ENCODE peak calls at places on chromosomes 13 and 19, in nine cellular contexts. One of them, this sample, is unnamed.
A peak's percentile ranks its signal among the peaks of the same experiment; 100 is the strongest.

GRCh38 chr13:66618702-66619101 is 611.4 kb downstream of the PCDH9 start:
- DNase-seq in RPMI7951: no peak
- DNase-seq in T1000: no peak
- DNase-seq in H54: peak; percentile 3
- DNase-seq in NCI-H2029: no peak
- DNase-seq in cardiac fibroblast: peak; percentile 64
- DNase-seq in lower lobe of right lung: no peak
- DNase-seq in CD8-positive, alpha-beta memory T cell: no peak
- DNase-seq in endodermal cell: no peak
- DNase-seq in this sample: peak; percentile 6

GRCh38 chr19:925912-926594 is at the start of gene ARID3A:
- DNase-seq in cardiac fibroblast: no peak
- DNase-seq in RPMI7951: no peak
- DNase-seq in T1000: no peak
- DNase-seq in H54: peak; percentile 83
- DNase-seq in lower lobe of right lung: no peak
- DNase-seq in endodermal cell: no peak
- DNase-seq in CD8-positive, alpha-beta memory T cell: peak; percentile 31
- DNase-seq in NCI-H2029: no peak
- DNase-seq in this sample: no peak

GRCh38 chr13:63010072-63010658 is 1594.5 kb upstream of the PCDH20 start:
- DNase-seq in lower lobe of right lung: no peak
- DNase-seq in RPMI7951: no peak
- DNase-seq in H54: no peak
- DNase-seq in cardiac fibroblast: no peak
- DNase-seq in NCI-H2029: no peak
- DNase-seq in endodermal cell: peak; percentile 51
- DNase-seq in CD8-positive, alpha-beta memory T cell: no peak
- DNase-seq in T1000: no peak
- DNase-seq in this sample: no peak

GRCh38 chr19:35027851-35028599 is 2.2 kb upstream of the SCN1B start:
- DNase-seq in NCI-H2029: no peak
- DNase-seq in H54: no peak
- DNase-seq in lower lobe of right lung: no peak
- DNase-seq in CD8-positive, alpha-beta memory T cell: no peak
- DNase-seq in endodermal cell: peak; percentile 68
- DNase-seq in T1000: no peak
- DNase-seq in RPMI7951: peak; percentile 46
- DNase-seq in cardiac fibroblast: no peak
- DNase-seq in this sample: no peak

GRCh38 chr19:33310606-33311325 is 8.4 kb upstream of the CEBPA start:
- DNase-seq in H54: no peak
- DNase-seq in NCI-H2029: peak; percentile 60
- DNase-seq in endodermal cell: no peak
- DNase-seq in cardiac fibroblast: no peak
- DNase-seq in RPMI7951: no peak
- DNase-seq in CD8-positive, alpha-beta memory T cell: no peak
- DNase-seq in lower lobe of right lung: peak; percentile 76
- DNase-seq in T1000: no peak
- DNase-seq in this sample: no peak

GRCh38 chr13:48636550-48636949 is 17.2 kb upstream of the CYSLTR2 start:
- DNase-seq in T1000: no peak
- DNase-seq in CD8-positive, alpha-beta memory T cell: no peak
- DNase-seq in lower lobe of right lung: no peak
- DNase-seq in endodermal cell: no peak
- DNase-seq in NCI-H2029: no peak
- DNase-seq in RPMI7951: peak; percentile 9
- DNase-seq in cardiac fibroblast: peak; percentile 88
- DNase-seq in H54: no peak
- DNase-seq in this sample: no peak

GRCh38 chr13:103140001-103140671 is 73.9 kb upstream of the SLC10A2 start:
- DNase-seq in CD8-positive, alpha-beta memory T cell: no peak
- DNase-seq in H54: peak; percentile 10
- DNase-seq in RPMI7951: peak; percentile 3
- DNase-seq in T1000: no peak
- DNase-seq in lower lobe of right lung: no peak
- DNase-seq in cardiac fibroblast: peak; percentile 8
- DNase-seq in endodermal cell: peak; percentile 62
- DNase-seq in NCI-H2029: no peak
- DNase-seq in this sample: peak; percentile 5

GRCh38 chr13:33312150-33312908 is 26.8 kb upstream of the STARD13 start:
- DNase-seq in T1000: no peak
- DNase-seq in RPMI7951: peak; percentile 44
- DNase-seq in NCI-H2029: no peak
- DNase-seq in lower lobe of right lung: no peak
- DNase-seq in H54: no peak
- DNase-seq in endodermal cell: no peak
- DNase-seq in CD8-positive, alpha-beta memory T cell: no peak
- DNase-seq in cardiac fibroblast: peak; percentile 42
- DNase-seq in this sample: no peak

GRCh38 chr13:98447881-98448641 is 128.8 kb downstream of the STK24 start:
- DNase-seq in cardiac fibroblast: peak; percentile 33
- DNase-seq in CD8-positive, alpha-beta memory T cell: no peak
- DNase-seq in endodermal cell: peak; percentile 92
- DNase-seq in NCI-H2029: no peak
- DNase-seq in lower lobe of right lung: no peak
- DNase-seq in H54: no peak
- DNase-seq in RPMI7951: peak; percentile 25
- DNase-seq in T1000: no peak
- DNase-seq in this sample: no peak

GRCh38 chr19:43640424-43640757 is 741 bp upstream of the CADM4 start:
- DNase-seq in endodermal cell: peak; percentile 53
- DNase-seq in H54: no peak
- DNase-seq in CD8-positive, alpha-beta memory T cell: no peak
- DNase-seq in NCI-H2029: no peak
- DNase-seq in cardiac fibroblast: no peak
- DNase-seq in T1000: no peak
- DNase-seq in RPMI7951: no peak
- DNase-seq in lower lobe of right lung: no peak
- DNase-seq in this sample: no peak

GRCh38 chr13:32537580-32538233 is 888 bp downstream of the N4BP2L2 start:
- DNase-seq in lower lobe of right lung: peak; percentile 65
- DNase-seq in CD8-positive, alpha-beta memory T cell: peak; percentile 9
- DNase-seq in H54: no peak
- DNase-seq in T1000: no peak
- DNase-seq in endodermal cell: peak; percentile 67
- DNase-seq in NCI-H2029: no peak
- DNase-seq in cardiac fibroblast: peak; percentile 22
- DNase-seq in RPMI7951: no peak
- DNase-seq in this sample: no peak

GRCh38 chr13:40313269-40314200 is 352.9 kb downstream of the FOXO1 start:
- DNase-seq in cardiac fibroblast: peak; percentile 90
- DNase-seq in NCI-H2029: no peak
- DNase-seq in CD8-positive, alpha-beta memory T cell: no peak
- DNase-seq in T1000: no peak
- DNase-seq in lower lobe of right lung: no peak
- DNase-seq in endodermal cell: no peak
- DNase-seq in RPMI7951: no peak
- DNase-seq in H54: no peak
- DNase-seq in this sample: no peak

GRCh38 chr13:39186205-39186880 is 148.1 kb downstream of the NHLRC3 start:
- DNase-seq in cardiac fibroblast: no peak
- DNase-seq in T1000: no peak
- DNase-seq in RPMI7951: no peak
- DNase-seq in NCI-H2029: no peak
- DNase-seq in H54: no peak
- DNase-seq in CD8-positive, alpha-beta memory T cell: no peak
- DNase-seq in lower lobe of right lung: no peak
- DNase-seq in endodermal cell: no peak
- DNase-seq in this sample: no peak

GRCh38 chr19:4063369-4064072 is 3.2 kb downstream of the ZBTB7A start:
- DNase-seq in endodermal cell: peak; percentile 78
- DNase-seq in NCI-H2029: no peak
- DNase-seq in T1000: no peak
- DNase-seq in CD8-positive, alpha-beta memory T cell: no peak
- DNase-seq in RPMI7951: no peak
- DNase-seq in H54: no peak
- DNase-seq in lower lobe of right lung: peak; percentile 45
- DNase-seq in cardiac fibroblast: no peak
- DNase-seq in this sample: no peak

GRCh38 chr13:42041684-42042035 is 6.8 kb upstream of the DGKH start:
- DNase-seq in NCI-H2029: peak; percentile 6
- DNase-seq in CD8-positive, alpha-beta memory T cell: no peak
- DNase-seq in endodermal cell: peak; percentile 86
- DNase-seq in RPMI7951: peak; percentile 61
- DNase-seq in H54: no peak
- DNase-seq in cardiac fibroblast: peak; percentile 80
- DNase-seq in T1000: no peak
- DNase-seq in lower lobe of right lung: peak; percentile 67
- DNase-seq in this sample: peak; percentile 30

GRCh38 chr13:111114362-111115050 is 604 bp upstream of the ARHGEF7 start:
- DNase-seq in T1000: peak; percentile 48
- DNase-seq in CD8-positive, alpha-beta memory T cell: no peak
- DNase-seq in cardiac fibroblast: peak; percentile 48
- DNase-seq in lower lobe of right lung: no peak
- DNase-seq in RPMI7951: peak; percentile 27
- DNase-seq in H54: no peak
- DNase-seq in NCI-H2029: peak; percentile 74
- DNase-seq in endodermal cell: peak; percentile 81
- DNase-seq in this sample: no peak

GRCh38 chr19:40799558-40800338 is 757 bp downstream of the EGLN2 start:
- DNase-seq in lower lobe of right lung: peak; percentile 78
- DNase-seq in H54: peak; percentile 35
- DNase-seq in cardiac fibroblast: no peak
- DNase-seq in T1000: no peak
- DNase-seq in endodermal cell: no peak
- DNase-seq in RPMI7951: peak; percentile 42
- DNase-seq in CD8-positive, alpha-beta memory T cell: no peak
- DNase-seq in NCI-H2029: no peak
- DNase-seq in this sample: peak; percentile 24

GRCh38 chr13:84940167-84940566 is 859.1 kb downstream of the SLITRK6 start:
- DNase-seq in H54: no peak
- DNase-seq in T1000: no peak
- DNase-seq in RPMI7951: no peak
- DNase-seq in cardiac fibroblast: no peak
- DNase-seq in lower lobe of right lung: no peak
- DNase-seq in endodermal cell: no peak
- DNase-seq in NCI-H2029: no peak
- DNase-seq in CD8-positive, alpha-beta memory T cell: no peak
- DNase-seq in this sample: no peak

GRCh38 chr19:48539503-48540096 is 12.4 kb upstream of the SULT2B1 start:
- DNase-seq in NCI-H2029: peak; percentile 99
- DNase-seq in lower lobe of right lung: no peak
- DNase-seq in H54: no peak
- DNase-seq in RPMI7951: peak; percentile 74
- DNase-seq in endodermal cell: no peak
- DNase-seq in cardiac fibroblast: peak; percentile 84
- DNase-seq in T1000: peak; percentile 29
- DNase-seq in CD8-positive, alpha-beta memory T cell: no peak
- DNase-seq in this sample: no peak